ENCODE peak calls at places on chromosome 11, in seven cellular contexts. S is H9; B is stimulated activated CD4-positive, alpha-beta T cell treated with anti-CD3 and anti-CD28 coated beads, Interleukin-12 subunit alpha, Interleukin-12 subunit beta, amount 100 ng/mL, for 48 hours; O is HAP-1; C is Right ventricle myocardium superior; F is D721Med; E is stimulated activated CD8-positive, alpha-beta memory T cell treated with anti-CD3 and anti-CD28 coated beads, Interleukin-15, amount 100 ng/mL, for 24 hours. W is an unnamed sample.

GRCh38 chr11:14018441-14018840 is 55.9 kb downstream of the SPON1 start:
- DNase-seq in S (no peak), B (no peak), O (no peak), C (no peak), F (no peak), E (no peak), W (no peak)

GRCh38 chr11:59273008-59273841 is 60.5 kb upstream of the MPEG1 start:
- DNase-seq in S (no peak), B (no peak), O (no peak), C (no peak), F (no peak), E (no peak), W (peak)

GRCh38 chr11:77672276-77672675 is 34.7 kb upstream of the CLNS1A start:
- DNase-seq in S (no peak), B (no peak), O (no peak), C (no peak), F (no peak), E (no peak), W (no peak)

GRCh38 chr11:115608976-115609375 is 104.8 kb upstream of the CADM1 start:
- DNase-seq in S (no peak), B (no peak), O (no peak), C (no peak), F (no peak), E (no peak), W (no peak)

GRCh38 chr11:96311120-96311568 is 31.9 kb downstream of the MAML2 start:
- DNase-seq in S (no peak), B (no peak), O (no peak), C (no peak), F (no peak), E (no peak), W (no peak)

GRCh38 chr11:86743223-86744118 is 56.9 kb upstream of the PRSS23 start:
- DNase-seq in S (no peak), B (peak), O (no peak), C (no peak), F (no peak), E (no peak), W (no peak)

GRCh38 chr11:117498791-117499190 is 171.1 kb downstream of the CEP164 start:
- DNase-seq in S (no peak), B (no peak), O (no peak), C (no peak), F (no peak), E (no peak), W (no peak)

GRCh38 chr11:4115128-4115527 is 20.5 kb downstream of the RRM1 start:
- DNase-seq in S (no peak), B (no peak), O (no peak), C (no peak), F (no peak), E (no peak), W (no peak)

GRCh38 chr11:9506489-9507343 is 45.9 kb downstream of the ZNF143 start:
- DNase-seq in S (peak), B (peak), O (peak), C (peak), F (no peak), E (peak), W (peak)

GRCh38 chr11:62137881-62138629 is 14.2 kb downstream of the INCENP start:
- DNase-seq in S (peak), B (no peak), O (no peak), C (peak), F (no peak), E (no peak), W (no peak)

GRCh38 chr11:8229299-8230177 is 34.1 kb downstream of the LMO1 start:
- DNase-seq in S (no peak), B (no peak), O (peak), C (peak), F (no peak), E (no peak), W (peak)

GRCh38 chr11:126265801-126266200 is 2.9 kb downstream of the SRPRA start:
- DNase-seq in S (no peak), B (no peak), O (no peak), C (no peak), F (no peak), E (no peak), W (no peak)